ENCODE peak calls at places on chromosomes 4 and X, in ten cellular contexts. O is H9, W is right lobe of liver, T is heart left ventricle, B is NB4, V is stomach, G is GM12878, C is dorsolateral prefrontal cortex, A is foreskin fibroblast, J is GM20000. X is an unnamed sample.

GRCh38 chrX:17072726-17073125 is 126.3 kb downstream of the REPS2 start:
- DNase-seq in O (no peak), W (no peak), T (no peak), B (no peak), V (no peak), G (no peak), C (no peak), A (no peak), J (no peak), X (no peak)

GRCh38 chrX:21698274-21698673 is 40.1 kb upstream of the KLHL34 start:
- DNase-seq in O (no peak), W (no peak), T (no peak), B (peak), V (no peak), G (no peak), C (no peak), A (no peak), J (no peak), X (no peak)

GRCh38 chrX:1205681-1206611 is 6.5 kb downstream of the CRLF2 start:
- DNase-seq in O (peak), W (no peak), T (no peak), B (peak), V (no peak), G (no peak), C (no peak), A (peak), J (peak), X (peak)

GRCh38 chrX:79161655-79162054 is 17.2 kb downstream of the GPR174 start:
- DNase-seq in O (no peak), W (no peak), T (no peak), B (peak), V (no peak), G (peak), C (no peak), A (peak), J (no peak), X (no peak)

GRCh38 chr4:116925900-116926457 is 159.4 kb downstream of the TRAM1L1 start:
- DNase-seq in O (peak), W (peak), T (no peak), B (no peak), V (peak), G (no peak), C (no peak), A (peak), J (no peak), X (peak)

GRCh38 chrX:49063715-49064114 is 4.9 kb downstream of the CCDC120 start:
- DNase-seq in O (no peak), W (no peak), T (no peak), B (no peak), V (no peak), G (no peak), C (no peak), A (no peak), J (no peak), X (no peak)

GRCh38 chr4:110610940-110611785 is 11.7 kb downstream of the PITX2 start:
- DNase-seq in O (no peak), W (no peak), T (no peak), B (no peak), V (no peak), G (no peak), C (no peak), A (peak), J (no peak), X (no peak)

GRCh38 chr4:39308576-39308975 is 57.6 kb downstream of the RFC1 start:
- DNase-seq in O (no peak), W (no peak), T (no peak), B (no peak), V (no peak), G (no peak), C (no peak), A (no peak), J (no peak), X (no peak)

GRCh38 chr4:87046111-87046510 is 111.3 kb downstream of the AFF1 start:
- DNase-seq in O (no peak), W (no peak), T (no peak), B (peak), V (no peak), G (no peak), C (no peak), A (no peak), J (no peak), X (no peak)

GRCh38 chr4:114399085-114399484 is 199.5 kb upstream of the UGT8 start:
- DNase-seq in O (peak), W (no peak), T (no peak), B (no peak), V (no peak), G (no peak), C (no peak), A (no peak), J (no peak), X (no peak)

GRCh38 chrX:122046226-122046625 is 998.8 kb downstream of the GLUD2 start:
- DNase-seq in O (no peak), W (no peak), T (no peak), B (peak), V (no peak), G (no peak), C (no peak), A (peak), J (no peak), X (no peak)

GRCh38 chrX:118497180-118497814 is 1.7 kb downstream of the DOCK11 start:
- DNase-seq in O (no peak), W (no peak), T (no peak), B (peak), V (no peak), G (no peak), C (no peak), A (no peak), J (no peak), X (no peak)

GRCh38 chr4:138405439-138405838 is 163.3 kb upstream of the SLC7A11 start:
- DNase-seq in O (no peak), W (no peak), T (no peak), B (peak), V (no peak), G (peak), C (no peak), A (peak), J (peak), X (no peak)

GRCh38 chrX:136146614-136147319 is 566 bp upstream of the FHL1 start:
- DNase-seq in O (no peak), W (peak), T (peak), B (peak), V (no peak), G (no peak), C (peak), A (peak), J (peak), X (peak)

GRCh38 chrX:38438321-38438720 is 85.9 kb downstream of the OTC start:
- DNase-seq in O (no peak), W (no peak), T (no peak), B (peak), V (no peak), G (no peak), C (no peak), A (no peak), J (no peak), X (no peak)

GRCh38 chr4:7333801-7334421 is 100.8 kb downstream of the PSAPL1 start:
- DNase-seq in O (peak), W (peak), T (no peak), B (no peak), V (no peak), G (no peak), C (peak), A (no peak), J (no peak), X (no peak)

GRCh38 chr4:162104459-162105124 is 59.2 kb downstream of the FSTL5 start:
- DNase-seq in O (no peak), W (no peak), T (no peak), B (no peak), V (no peak), G (no peak), C (no peak), A (no peak), J (no peak), X (no peak)

GRCh38 chr4:108168672-108169562 is at the start of gene LEF1:
- DNase-seq in O (peak), W (no peak), T (no peak), B (no peak), V (peak), G (no peak), C (no peak), A (peak), J (peak), X (no peak)

GRCh38 chr4:169315530-169316306 is 45.0 kb upstream of the SH3RF1 start:
- DNase-seq in O (no peak), W (no peak), T (no peak), B (no peak), V (no peak), G (no peak), C (no peak), A (peak), J (no peak), X (no peak)

DNA sequence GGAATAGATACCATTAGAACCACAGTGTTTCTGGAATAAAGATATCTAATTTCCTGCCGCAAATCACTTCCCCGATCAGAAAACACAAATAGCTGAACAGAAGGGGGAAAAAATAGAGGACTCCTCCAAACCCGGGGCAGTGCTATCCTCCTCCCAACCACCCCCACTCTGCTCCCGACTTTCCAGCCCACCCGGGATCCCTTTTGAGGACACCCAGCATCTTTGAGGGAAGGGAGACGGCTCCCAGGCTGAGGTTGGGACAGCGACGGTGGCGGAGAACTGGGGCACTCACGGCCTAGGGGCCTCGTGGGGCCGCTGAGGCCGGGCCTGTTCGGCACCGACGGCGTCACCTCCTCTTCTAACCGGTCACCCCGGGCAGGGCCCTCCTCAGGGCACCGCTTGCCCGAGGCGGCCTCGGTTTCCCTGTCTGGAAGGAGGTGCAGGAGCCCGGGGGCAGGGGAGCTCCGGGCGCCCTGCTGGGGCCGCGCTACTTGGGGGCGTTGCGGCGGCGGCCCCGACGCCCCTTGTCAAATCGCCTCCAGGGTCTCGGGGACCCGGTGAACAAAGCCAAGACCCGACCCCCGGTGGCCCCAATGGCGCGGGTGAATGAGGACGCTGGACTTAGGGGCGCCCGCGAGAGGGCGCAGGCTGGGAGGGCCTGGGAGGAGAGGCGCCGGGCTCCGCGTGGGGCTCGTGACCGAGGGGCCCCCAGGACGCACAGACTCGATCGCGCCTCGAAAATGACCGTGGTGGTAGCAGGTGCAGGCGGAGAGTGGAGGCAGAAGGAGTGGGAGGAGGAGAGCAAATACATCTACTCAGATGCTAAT is 6.9 kb upstream of the ARX start:
- DNase-seq in O (no peak), W (no peak), T (no peak), B (no peak), V (no peak), G (no peak), C (no peak), A (no peak), J (no peak), X (no peak)
- TF ChIP-seq CTCF in O (peak), W (peak), T (no peak), B (no peak), V (no peak), G (peak), C (no peak), A (no peak), J (peak), X (peak)

DNA sequence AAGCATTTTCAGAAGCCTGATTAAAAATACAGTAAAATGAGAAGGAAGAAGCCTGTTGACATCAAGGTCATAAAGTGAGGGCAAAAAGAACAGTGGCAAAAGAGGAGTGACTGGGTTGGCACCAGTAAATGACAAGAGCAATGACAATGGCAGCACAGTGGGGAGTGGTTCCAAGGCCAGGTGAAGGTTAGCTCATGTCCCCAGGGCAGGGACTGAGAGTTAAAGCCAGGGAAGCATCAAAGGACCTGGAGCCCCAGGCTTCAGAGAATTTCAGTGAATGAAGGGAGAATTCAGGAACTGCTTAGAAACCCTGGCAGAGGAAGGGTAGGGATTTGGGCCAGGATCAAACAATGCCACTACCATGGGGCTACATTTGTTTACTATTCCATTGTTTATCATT is 8.8 kb upstream of the PIGA start:
- DNase-seq in O (peak), W (no peak), T (no peak), B (no peak), V (no peak), G (no peak), C (no peak), A (no peak), J (no peak), X (no peak)
- TF ChIP-seq CTCF in O (no peak), W (no peak), T (no peak), B (no peak), V (no peak), G (no peak), C (no peak), A (no peak), J (no peak), X (no peak)

DNA sequence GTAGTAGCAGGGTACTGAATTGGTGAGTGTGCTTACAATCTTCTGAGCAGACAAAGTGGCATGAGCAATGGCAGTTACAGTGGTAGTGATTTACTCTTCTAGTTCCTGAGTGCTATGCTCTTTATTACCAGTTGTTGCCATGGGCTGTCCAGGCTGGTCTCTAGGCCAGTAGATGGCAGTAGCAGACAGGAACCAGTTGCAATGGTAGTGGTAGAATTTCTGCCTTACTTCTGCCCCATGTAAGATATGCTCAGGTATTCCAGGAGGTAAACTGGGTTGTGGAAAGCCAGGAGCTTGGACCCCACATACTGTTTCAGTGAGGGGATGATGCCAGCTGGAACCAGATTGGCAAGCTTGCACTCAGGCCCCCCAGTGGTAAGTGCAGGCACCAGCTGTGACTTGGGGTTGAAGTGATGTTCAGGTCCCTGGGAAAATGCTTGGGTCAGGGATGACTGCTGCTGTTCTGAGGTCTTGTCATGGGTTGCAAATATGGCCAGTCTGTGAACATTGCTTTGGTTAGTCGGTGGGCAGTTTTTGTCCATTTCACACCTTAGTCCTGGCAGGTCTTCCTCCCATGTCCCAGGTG is 63.0 kb upstream of the ZXDB start:
- DNase-seq in O (peak), W (no peak), T (no peak), B (peak), V (no peak), G (no peak), C (no peak), A (peak), J (no peak), X (no peak)
- TF ChIP-seq CTCF in O (peak), W (peak), T (peak), B (peak), V (no peak), G (peak), C (peak), A (peak), J (peak), X (peak)

GRCh38 chrX:116490091-116490490 is 27.3 kb upstream of the CT83 start:
- DNase-seq in O (no peak), W (no peak), T (no peak), B (peak), V (no peak), G (no peak), C (no peak), A (peak), J (no peak), X (no peak)
- TF ChIP-seq CTCF in O (peak), W (peak), T (peak), B (no peak), V (no peak), G (peak), C (peak), A (no peak), J (no peak), X (peak)

DNA sequence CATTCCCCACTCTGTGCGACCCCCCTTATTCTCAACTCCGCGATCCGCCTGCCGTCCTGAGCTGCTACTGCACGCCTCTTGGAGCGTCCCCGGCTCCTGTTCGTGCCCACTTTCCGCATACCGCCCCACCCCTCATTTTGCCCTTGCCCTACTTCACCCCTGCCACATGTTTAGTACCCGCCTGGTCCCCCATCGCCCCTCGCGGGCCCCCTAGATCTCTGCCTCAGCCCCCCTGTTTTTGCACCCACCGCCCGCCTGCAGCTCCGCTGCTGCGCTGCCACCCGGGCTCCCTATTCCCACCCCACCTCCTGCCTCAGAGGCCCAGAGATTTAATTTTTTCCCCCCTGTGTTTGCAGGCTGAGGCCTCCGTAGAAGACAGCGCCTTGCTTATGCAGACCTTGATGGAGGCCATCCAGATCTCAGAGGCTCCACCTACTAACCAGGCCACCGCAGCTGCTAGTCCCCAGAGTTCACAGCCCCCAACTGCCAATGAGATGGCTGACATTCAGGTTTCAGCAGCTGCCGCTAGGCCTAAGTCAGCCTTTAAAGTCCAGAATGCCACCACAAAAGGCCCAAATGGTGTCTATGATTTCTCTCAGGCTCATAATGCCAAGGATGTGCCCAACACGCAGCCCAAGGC is 1.4 kb downstream of the MAGED1 start:
- DNase-seq in O (no peak), W (peak), T (peak), B (no peak), V (no peak), G (no peak), C (no peak), A (peak), J (peak), X (no peak)
- TF ChIP-seq CTCF in O (no peak), W (no peak), T (no peak), B (no peak), V (no peak), G (no peak), C (no peak), A (peak), J (no peak), X (peak)

GRCh38 chrX:74434336-74434735 is 13.0 kb downstream of the SLC16A2 start:
- DNase-seq in O (no peak), W (no peak), T (no peak), B (no peak), V (no peak), G (no peak), C (no peak), A (no peak), J (no peak), X (no peak)

GRCh38 chrX:74437530-74437929 is 16.2 kb downstream of the SLC16A2 start:
- DNase-seq in O (no peak), W (no peak), T (no peak), B (no peak), V (no peak), G (no peak), C (no peak), A (no peak), J (no peak), X (no peak)

GRCh38 chrX:74438771-74439170 is 17.5 kb downstream of the SLC16A2 start:
- DNase-seq in O (no peak), W (no peak), T (no peak), B (no peak), V (no peak), G (no peak), C (no peak), A (no peak), J (no peak), X (no peak)
- TF ChIP-seq CTCF in O (no peak), W (no peak), T (no peak), B (no peak), V (no peak), G (no peak), C (no peak), A (no peak), J (no peak), X (no peak)

GRCh38 chrX:36867143-36867542 is 141.0 kb upstream of the FAM47C start:
- DNase-seq in O (no peak), W (no peak), T (no peak), B (peak), V (no peak), G (no peak), C (no peak), A (peak), J (peak), X (no peak)
- TF ChIP-seq CTCF in O (peak), W (peak), T (peak), B (no peak), V (no peak), G (peak), C (peak), A (peak), J (peak), X (peak)

DNA sequence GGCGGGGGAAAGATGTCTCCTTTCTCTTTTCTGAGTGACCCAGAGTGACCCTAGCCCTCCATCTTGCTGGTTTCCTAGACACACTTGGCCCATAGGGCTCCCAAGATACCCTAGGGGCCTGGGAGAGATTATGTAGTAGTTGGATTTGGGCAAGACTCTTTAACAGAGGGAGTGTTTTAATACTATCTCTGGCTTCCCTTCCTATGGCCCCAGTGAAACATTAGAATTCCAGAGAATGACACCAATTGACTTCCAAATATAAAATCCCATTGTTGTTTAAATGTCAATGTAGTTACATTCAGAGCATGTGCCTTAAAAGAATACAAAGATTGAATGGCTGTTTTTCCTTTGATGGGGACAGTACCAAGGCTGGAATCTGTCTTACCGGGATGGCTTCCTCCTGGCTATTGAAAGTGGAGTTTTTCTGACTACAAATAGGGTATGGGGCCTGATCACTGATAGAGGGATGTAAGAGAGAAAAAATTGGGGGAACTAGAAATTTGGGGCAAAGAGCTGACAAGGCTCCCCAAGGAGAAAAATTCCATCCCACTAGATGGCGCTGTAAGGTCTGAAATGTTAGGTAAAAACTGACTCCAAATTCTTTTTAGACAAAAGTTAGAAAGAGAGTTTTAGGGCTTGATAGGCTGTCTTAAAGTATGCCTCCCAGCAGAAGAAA is 10.7 kb downstream of the TENT5D start:
- DNase-seq in O (no peak), W (no peak), T (no peak), B (peak), V (no peak), G (no peak), C (no peak), A (no peak), J (peak), X (no peak)
- TF ChIP-seq CTCF in O (peak), W (peak), T (no peak), B (no peak), V (no peak), G (peak), C (peak), A (no peak), J (no peak), X (no peak)

DNA sequence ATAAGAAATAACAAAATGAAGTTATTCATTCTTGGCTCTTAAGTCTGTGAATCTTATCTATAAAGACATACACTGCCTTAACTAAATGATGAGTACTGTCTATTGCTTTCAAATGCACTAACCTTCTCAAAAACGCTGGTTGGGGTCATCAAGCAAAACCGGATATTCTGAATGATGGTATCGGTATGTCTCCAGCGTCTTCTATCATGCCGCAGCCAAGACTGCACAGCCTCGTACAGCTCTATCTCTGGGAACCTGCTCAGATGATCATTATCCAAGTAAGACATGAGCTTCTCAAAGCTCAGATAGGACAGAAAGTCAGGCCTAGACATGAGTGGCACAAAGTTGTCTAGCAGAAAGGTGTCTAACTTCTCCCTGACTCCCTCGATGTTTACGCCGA is 21.1 kb downstream of the KLHL15 start:
- DNase-seq in O (no peak), W (no peak), T (no peak), B (no peak), V (no peak), G (no peak), C (no peak), A (no peak), J (no peak), X (no peak)
- TF ChIP-seq CTCF in O (no peak), W (no peak), T (no peak), B (no peak), V (no peak), G (no peak), C (no peak), A (no peak), J (no peak), X (no peak)